ENCODE peak calls at places on chromosome X, in four cellular contexts. Q is dorsolateral prefrontal cortex, U is HCT116, X is fibroblast of lung. J is an unnamed sample.

GRCh38 chrX:8364369-8365141 is 100.1 kb upstream of the VCX3B start:
- DNase-seq in U (no peak), X (no peak), Q (no peak), J (no peak)

GRCh38 chrX:15619053-15619772 is 18.5 kb upstream of the ACE2 start:
- DNase-seq in X (no peak), Q (no peak), U (peak), J (no peak)

GRCh38 chrX:72041901-72042859 is 89.5 kb downstream of the RTL5 start:
- DNase-seq in Q (no peak), U (no peak), X (peak), J (no peak)

GRCh38 chrX:150146271-150146888 is 208.1 kb upstream of the EOLA2 start:
- DNase-seq in U (no peak), X (no peak), Q (no peak), J (no peak)

GRCh38 chrX:132612990-132613564 is 124.2 kb upstream of the MBNL3 start:
- DNase-seq in U (peak), Q (peak), X (peak), J (peak)

GRCh38 chrX:115229337-115229991 is 4.4 kb downstream of the LRCH2 start:
- DNase-seq in U (no peak), X (no peak), Q (no peak), J (no peak)

GRCh38 chrX:104270916-104271512 is 16.3 kb upstream of the ESX1 start:
- DNase-seq in U (peak), Q (peak), X (peak), J (no peak)

GRCh38 chrX:77446029-77446585 is 1.1 kb upstream of the FGF16 start:
- DNase-seq in U (no peak), Q (no peak), X (no peak), J (no peak)

GRCh38 chrX:5458300-5458699 is 770.4 kb downstream of the NLGN4X start:
- DNase-seq in U (no peak), X (no peak), Q (no peak), J (no peak)

GRCh38 chrX:139126493-139126892 is 404.0 kb upstream of the F9 start:
- DNase-seq in U (no peak), Q (no peak), X (no peak), J (no peak)

GRCh38 chrX:119686087-119686639 is 6.8 kb downstream of the SEPTIN6 start:
- DNase-seq in U (no peak), Q (no peak), X (peak), J (no peak)

GRCh38 chrX:102765794-102766193 is 45.3 kb downstream of the GPRASP3 start:
- DNase-seq in U (no peak), Q (peak), X (peak), J (no peak)

GRCh38 chrX:6959006-6959405 is 188.5 kb upstream of the STS start:
- DNase-seq in X (no peak), Q (no peak), U (no peak), J (no peak)

GRCh38 chrX:85905851-85906250 is 141.5 kb downstream of the CHM start:
- DNase-seq in Q (no peak), X (no peak), U (no peak), J (no peak)

GRCh38 chrX:74160816-74161215 is 143.2 kb upstream of the ZCCHC13 start:
- DNase-seq in X (no peak), U (no peak), Q (no peak), J (no peak)

GRCh38 chrX:149683966-149684730 is 27.7 kb upstream of the MAGEA11 start:
- DNase-seq in X (peak), U (no peak), Q (no peak), J (no peak)

GRCh38 chrX:20224814-20225487 is 41.8 kb downstream of the RPS6KA3 start:
- DNase-seq in X (peak), Q (no peak), U (no peak), J (no peak)

GRCh38 chrX:48592971-48593370 is 4.3 kb upstream of the WDR13 start:
- DNase-seq in U (no peak), Q (no peak), X (peak), J (no peak)

GRCh38 chrX:41014776-41015175 is 70.5 kb upstream of the USP9X start:
- DNase-seq in X (no peak), U (peak), Q (no peak), J (no peak)

GRCh38 chrX:67693928-67694327 is 150.1 kb downstream of the AR start:
- DNase-seq in X (peak), U (no peak), Q (no peak), J (no peak)

GRCh38 chrX:85619962-85620361 is 240.5 kb upstream of the POF1B start:
- DNase-seq in X (no peak), U (no peak), Q (no peak), J (no peak)

GRCh38 chrX:39681885-39682284 is 415.9 kb downstream of the BCOR start:
- DNase-seq in Q (no peak), U (no peak), X (no peak), J (no peak)

GRCh38 chrX:10981491-10981890 is 129.6 kb upstream of the HCCS start:
- DNase-seq in Q (no peak), X (no peak), U (no peak), J (no peak)

GRCh38 chrX:44223150-44223549 is 120.3 kb downstream of the EFHC2 start:
- DNase-seq in Q (no peak), X (peak), U (peak), J (no peak)

GRCh38 chrX:137549073-137549472 is 16.9 kb upstream of the ZIC3 start:
- DNase-seq in U (no peak), X (no peak), Q (no peak), J (no peak)

GRCh38 chrX:121298499-121298898 is 251.1 kb downstream of the GLUD2 start:
- DNase-seq in U (no peak), Q (no peak), X (no peak), J (no peak)

DNA sequence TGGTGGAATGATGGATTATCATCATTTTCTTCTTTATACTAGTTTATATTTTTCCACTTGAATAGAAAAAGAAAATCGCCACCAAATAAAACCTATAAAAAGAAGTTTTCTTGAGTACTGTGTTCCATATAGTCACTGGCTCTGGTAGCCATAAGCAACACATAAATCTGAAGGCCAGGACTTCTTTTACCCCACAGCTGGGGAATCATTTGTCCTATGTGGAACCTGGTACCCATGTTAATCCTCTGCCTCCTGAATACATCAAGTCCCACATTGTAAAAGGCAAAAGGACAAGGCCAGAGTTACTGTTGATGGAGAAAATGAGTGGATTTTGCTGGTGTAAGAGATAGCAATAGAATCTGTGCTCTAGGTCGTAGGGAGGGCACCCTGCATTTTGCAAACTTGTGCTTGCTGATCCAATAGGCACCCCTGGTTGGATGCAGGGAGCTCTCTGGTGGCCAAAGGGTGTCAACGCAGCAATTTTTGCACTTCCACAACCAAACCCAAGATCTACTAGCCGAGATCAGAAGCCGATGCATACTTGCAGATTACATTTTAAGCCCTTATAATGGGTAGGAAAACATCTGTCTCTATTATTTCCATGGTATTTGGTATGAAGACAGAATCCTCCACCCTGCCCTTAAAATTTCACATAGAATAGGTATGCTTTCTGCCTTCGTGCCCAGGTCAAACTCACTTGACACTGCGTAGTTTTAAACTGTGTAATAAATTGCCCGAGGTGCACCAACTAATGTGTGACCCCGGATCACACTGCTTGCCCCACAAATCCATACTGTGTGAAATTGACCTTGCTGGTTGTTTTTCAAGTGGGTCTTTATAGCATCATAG is 146.2 kb upstream of the SCML1 start:
- DNase-seq in U (peak), X (peak), Q (peak), J (no peak)
- TF ChIP-seq CTCF in U (peak), X (peak), Q (peak), J (peak)

GRCh38 chrX:141469469-141469868 is 115.1 kb downstream of the SPANXA1 start:
- DNase-seq in X (no peak), Q (no peak), U (no peak), J (no peak)

GRCh38 chrX:141468940-141469339 is 115.6 kb downstream of the SPANXA1 start:
- DNase-seq in U (no peak), X (peak), Q (no peak), J (no peak)

DNA sequence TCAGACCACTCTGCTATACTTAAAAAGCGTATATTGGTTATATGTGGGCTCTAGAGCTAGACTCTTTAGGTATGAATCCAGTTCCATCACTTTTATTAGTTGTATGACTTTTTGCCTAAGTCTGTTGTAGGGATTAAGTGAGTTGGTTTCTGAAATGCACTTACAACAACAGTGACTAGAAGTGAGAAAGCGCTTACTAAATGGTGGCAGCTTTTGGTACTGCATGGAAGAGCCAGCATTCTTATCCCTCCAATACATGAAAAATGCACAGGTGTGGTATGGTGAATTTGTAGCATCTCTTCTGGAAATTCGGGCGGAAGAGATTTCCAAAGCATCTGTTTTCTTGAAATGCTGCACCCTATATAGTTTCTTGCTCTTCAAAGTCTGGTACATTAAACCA is 117.1 kb downstream of the SPANXA1 start:
- DNase-seq in U (no peak), Q (no peak), X (no peak), J (no peak)
- TF ChIP-seq CTCF in U (no peak), Q (no peak), X (no peak), J (peak)

DNA sequence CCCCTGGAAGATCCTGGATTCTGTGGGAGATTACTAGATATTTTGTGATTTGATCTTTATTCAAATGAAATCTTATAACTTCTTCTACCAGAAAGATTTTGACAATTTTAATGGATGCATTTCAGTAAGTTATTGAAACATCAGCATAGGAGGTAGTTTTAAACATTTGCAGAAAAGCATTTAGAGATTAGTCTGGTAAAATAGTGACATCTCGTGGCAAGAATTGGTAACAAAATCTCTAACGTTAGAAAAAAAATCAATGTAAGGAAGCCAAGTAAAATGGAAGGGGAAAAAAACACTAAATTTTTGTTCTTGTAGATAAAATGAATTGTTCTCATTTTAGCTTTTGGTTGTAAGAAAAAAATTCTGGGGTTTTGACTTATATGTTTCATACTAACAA is 73.3 kb downstream of the TASL start:
- DNase-seq in Q (no peak), U (peak), X (peak), J (no peak)
- TF ChIP-seq CTCF in Q (peak), U (peak), X (no peak), J (peak)

DNA sequence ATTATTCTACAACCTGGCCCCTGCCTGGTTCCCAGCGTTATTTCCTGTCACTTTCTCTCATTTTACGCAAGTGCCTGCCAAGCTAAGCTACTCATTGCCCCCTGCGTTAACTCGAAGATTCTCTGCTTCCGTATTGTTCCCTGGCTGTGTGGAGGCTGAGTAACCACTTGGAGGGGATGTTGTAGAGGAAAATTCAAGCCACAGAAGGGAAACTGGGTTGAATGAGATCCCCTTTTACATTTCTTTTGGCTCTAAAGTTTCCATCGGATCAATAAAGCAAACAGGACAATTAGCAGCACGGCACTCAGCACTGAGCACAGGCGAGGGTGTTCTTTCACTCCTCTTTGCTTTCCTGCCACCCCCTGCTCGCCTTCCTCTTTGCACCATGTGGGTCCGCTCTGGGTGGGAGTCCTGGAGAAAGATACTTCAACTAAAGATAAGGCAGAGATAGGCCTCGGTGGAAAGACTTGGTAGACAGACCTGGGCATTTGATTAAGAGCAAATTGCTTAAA is 4.2 kb upstream of the TMSB4X start:
- DNase-seq in U (no peak), Q (no peak), X (peak), J (no peak)
- TF ChIP-seq CTCF in U (no peak), Q (peak), X (peak), J (no peak)

GRCh38 chrX:105876658-105877057 is 54.3 kb downstream of the NRK start:
- DNase-seq in Q (no peak), X (peak), U (peak), J (no peak)
- TF ChIP-seq CTCF in Q (no peak), X (no peak), U (peak), J (no peak)

DNA sequence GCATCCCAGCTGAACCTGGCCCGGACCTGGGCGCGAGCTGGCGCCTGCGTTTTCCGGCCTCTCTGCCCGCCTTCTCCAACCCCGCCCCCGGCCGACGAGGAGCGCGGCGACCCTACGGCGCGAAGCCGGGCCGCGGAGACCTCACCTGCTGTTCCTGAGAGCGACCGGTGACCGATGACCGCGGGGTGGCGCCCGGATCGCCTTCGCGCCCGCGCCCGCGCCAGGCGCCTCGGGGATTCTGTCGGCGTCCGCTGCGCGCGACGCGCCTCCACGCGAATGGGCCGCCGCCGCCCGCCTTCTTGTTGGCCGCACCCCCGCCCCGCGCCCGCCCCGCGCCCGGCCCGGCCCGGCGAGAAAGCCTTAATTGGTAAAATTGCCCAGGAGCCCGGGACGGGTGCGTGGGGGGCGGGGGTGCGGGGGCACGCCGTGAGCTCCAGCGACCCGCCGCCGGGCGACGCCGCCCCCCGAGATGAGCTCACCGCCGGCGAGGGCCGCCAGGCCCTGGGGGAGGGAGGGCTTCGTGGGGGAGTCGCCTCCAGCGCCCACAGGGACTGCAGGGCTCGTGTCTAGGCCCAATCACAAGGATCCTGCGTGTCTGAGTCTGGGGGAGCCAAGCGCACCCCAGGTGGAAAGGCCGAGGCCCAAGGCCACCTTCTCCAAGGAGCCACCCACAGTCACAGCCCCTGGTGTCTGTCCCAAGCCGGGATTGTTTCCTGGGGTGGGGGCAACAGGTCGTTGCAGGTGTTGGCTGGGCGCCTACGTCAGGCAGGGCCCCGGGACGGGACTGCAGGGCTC is at the start of gene FLNA:
- DNase-seq in Q (no peak), X (no peak), U (no peak), J (no peak)
- TF ChIP-seq CTCF in Q (peak), X (no peak), U (no peak), J (no peak)

DNA sequence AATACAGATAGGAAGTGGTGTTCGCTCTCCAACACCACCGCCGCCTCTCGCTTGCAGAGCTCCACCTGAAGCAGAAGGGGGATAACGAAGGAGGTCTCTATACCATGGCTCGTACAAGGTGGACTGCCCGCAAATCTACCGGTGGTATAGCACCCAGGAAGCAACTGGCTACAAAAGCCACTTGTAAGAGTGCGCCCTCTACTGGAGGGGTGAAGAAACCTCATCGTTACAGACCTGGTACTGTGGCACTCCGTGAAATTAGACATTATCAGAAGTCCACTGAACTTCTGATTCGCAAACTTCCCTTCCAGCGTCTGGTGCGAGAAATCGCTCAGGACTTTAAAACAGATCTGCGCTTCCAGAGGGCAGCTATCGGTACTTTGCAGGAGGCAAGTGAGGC is 5.2 kb upstream of the BMP15 start:
- DNase-seq in X (peak), U (no peak), Q (no peak), J (no peak)
- TF ChIP-seq CTCF in X (peak), U (peak), Q (no peak), J (peak)

DNA sequence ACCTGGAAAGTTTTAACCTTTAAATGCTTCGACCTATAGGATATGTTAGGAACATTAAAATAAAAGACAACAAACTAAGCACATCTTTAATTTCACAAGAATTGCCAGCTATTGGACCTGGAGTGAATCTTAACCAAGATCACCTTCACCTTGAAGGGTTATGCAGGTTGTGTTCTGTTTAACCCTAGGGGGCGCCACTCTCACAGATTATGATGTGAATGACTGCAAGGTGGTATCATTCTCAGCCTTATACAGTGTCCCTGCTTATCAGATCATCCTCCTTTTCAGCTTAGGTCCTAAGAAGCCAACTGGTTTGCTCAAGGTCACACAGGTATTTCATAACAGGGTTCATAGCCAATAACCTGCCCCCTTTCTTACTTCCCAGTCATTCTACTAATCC is 23.5 kb downstream of the INTS6L start:
- DNase-seq in Q (no peak), U (no peak), X (no peak), J (no peak)
- TF ChIP-seq CTCF in Q (no peak), U (no peak), X (no peak), J (peak)

GRCh38 chrX:47093248-47093647 is 15.0 kb downstream of the RGN start:
- DNase-seq in U (peak), Q (no peak), X (peak), J (no peak)
- TF ChIP-seq CTCF in U (peak), Q (peak), X (peak), J (peak)

J was measured in mesothelial cell of epicardium.